ENCODE peak calls at places on chromosomes 6 and 20, in four cellular contexts. D is effector memory CD4-positive, alpha-beta T cell; T is HT-29; H is foreskin fibroblast. C is an unnamed sample.

GRCh38 chr20:48298851-48299484 is 513.7 kb upstream of the SULF2 start:
- DNase-seq in H (peak; percentile 92), D (no peak), T (peak; percentile 98), C (no peak)

GRCh38 chr6:129105793-129106192 is 222.9 kb downstream of the LAMA2 start:
- DNase-seq in T (peak; percentile 21), H (peak; percentile 6), D (no peak), C (no peak)

GRCh38 chr20:48812600-48813445 is 15.0 kb downstream of the PREX1 start:
- DNase-seq in D (no peak), H (no peak), T (no peak), C (no peak)

GRCh38 chr20:45970646-45971424 is 1.2 kb downstream of the ZNF335 start:
- DNase-seq in H (peak; percentile 53), T (peak; percentile 47), D (no peak), C (peak; percentile 38)

GRCh38 chr20:44176833-44177533 is 10.0 kb downstream of the JPH2 start:
- DNase-seq in D (no peak), H (no peak), T (peak; percentile 31), C (no peak)

GRCh38 chr6:43702522-43703440 is 15.2 kb upstream of the MRPS18A start:
- DNase-seq in H (peak; percentile 96), D (no peak), T (peak; percentile 95), C (no peak)

GRCh38 chr20:58852559-58853271 is at the start of gene GNAS:
- DNase-seq in D (peak; percentile 30), H (peak; percentile 82), T (no peak), C (peak; percentile 48)

GRCh38 chr20:21161926-21162325 is 36.0 kb downstream of the KIZ start:
- DNase-seq in D (no peak), H (no peak), T (no peak), C (no peak)

GRCh38 chr6:25112207-25112874 is 166.8 kb upstream of the CARMIL1 start:
- DNase-seq in D (no peak), H (no peak), T (no peak), C (no peak)

GRCh38 chr6:11160199-11160598 is 48.7 kb upstream of the ERVFRD-1 start:
- DNase-seq in T (no peak), D (no peak), H (peak; percentile 38), C (no peak)

GRCh38 chr6:144624246-144624645 is 339.1 kb downstream of the UTRN start:
- DNase-seq in T (no peak), H (no peak), D (no peak), C (no peak)

GRCh38 chr20:1934578-1935573 is 39.7 kb downstream of the SIRPA start:
- DNase-seq in H (peak; percentile 91), T (no peak), D (no peak), C (no peak)

GRCh38 chr20:48901326-48901725 is 20.2 kb upstream of the ARFGEF2 start:
- DNase-seq in T (no peak), D (no peak), H (no peak), C (no peak)

GRCh38 chr20:63525968-63526367 is 5.4 kb downstream of the PPDPF start:
- DNase-seq in D (no peak), T (peak; percentile 55), H (no peak), C (no peak)

GRCh38 chr20:32516985-32517873 is 67.9 kb downstream of the NOL4L start:
- DNase-seq in H (no peak), D (no peak), T (no peak), C (no peak)

GRCh38 chr20:59813126-59813947 is 120.1 kb downstream of the SYCP2 start:
- DNase-seq in T (no peak), H (no peak), D (no peak), C (no peak)

GRCh38 chr20:46831633-46832011 is 63.0 kb upstream of the EYA2 start:
- DNase-seq in D (no peak), H (no peak), T (no peak), C (no peak)

GRCh38 chr20:56359212-56360132 is 698 bp downstream of the FAM210B start:
- DNase-seq in D (no peak), H (peak; percentile 82), T (peak; percentile 75), C (peak; percentile 12)

GRCh38 chr20:31484001-31484400 is 8.9 kb downstream of the REM1 start:
- DNase-seq in D (no peak), H (peak; percentile 34), T (no peak), C (no peak)

GRCh38 chr20:33687993-33688937 is 2.1 kb upstream of the E2F1 start:
- DNase-seq in H (no peak), D (no peak), T (no peak), C (no peak)

C was measured in CD8-positive, alpha-beta T cell.